ENCODE peak calls at places on chromosomes 6 and 20, in ten cellular contexts. F is GM10248; Q is Panc1; R is CD8-positive, alpha-beta T cell; W is neural crest cell; E is A549; H is AG09309; Z is AG09319; T is stomach; V is endothelial cell. Y is an unnamed sample.

GRCh38 chr20:986733-987355 is 15.3 kb downstream of the RSPO4 start:
- DNase-seq in R (no peak), F (no peak), Z (no peak), W (no peak), E (no peak), H (no peak), V (no peak), Q (no peak), T (no peak), Y (no peak)

GRCh38 chr6:9056556-9056955 is 621.2 kb upstream of the SLC35B3 start:
- DNase-seq in E (no peak), V (no peak), R (no peak), H (no peak), T (no peak), F (no peak), Q (no peak), Z (no peak), W (no peak), Y (no peak)

GRCh38 chr6:32692019-32692418 is 25.6 kb upstream of the HLA-DQB1 start:
- DNase-seq in Q (peak; percentile 17), F (peak; percentile 28), E (peak; percentile 21), R (peak; percentile 52), H (no peak), T (peak; percentile 43), V (peak; percentile 16), W (no peak), Z (no peak), Y (peak; percentile 11)

GRCh38 chr20:13397300-13397724 is 176.2 kb downstream of the ISM1 start:
- DNase-seq in Q (no peak), E (no peak), H (peak; percentile 54), W (no peak), V (no peak), T (no peak), Z (no peak), R (no peak), F (no peak), Y (no peak)

GRCh38 chr6:100491947-100492670 is 27.4 kb upstream of the SIM1 start:
- DNase-seq in Q (no peak), V (no peak), E (no peak), W (no peak), F (no peak), T (no peak), Z (no peak), H (no peak), R (no peak), Y (no peak)

GRCh38 chr6:93423542-93423941 is 4.2 kb upstream of the EPHA7 start:
- DNase-seq in Z (no peak), W (peak; percentile 69), T (no peak), H (no peak), F (no peak), Q (no peak), E (peak; percentile 62), R (no peak), V (peak; percentile 76), Y (peak; percentile 76)

GRCh38 chr6:89272611-89273010 is 42.5 kb downstream of the GABRR2 start:
- DNase-seq in E (no peak), H (no peak), F (no peak), Z (no peak), V (no peak), Q (no peak), R (no peak), T (no peak), W (no peak), Y (no peak)

GRCh38 chr20:51985013-51985415 is 182.7 kb upstream of the SALL4 start:
- DNase-seq in T (no peak), Z (peak; percentile 97), W (no peak), H (peak; percentile 98), E (peak; percentile 82), F (no peak), Q (peak; percentile 54), R (no peak), V (no peak), Y (no peak)

GRCh38 chr6:530425-530824 is 126.5 kb downstream of the HUS1B start:
- DNase-seq in Q (no peak), T (no peak), W (no peak), V (no peak), E (no peak), F (no peak), Z (no peak), H (no peak), R (no peak), Y (no peak)

GRCh38 chr6:11277275-11278206 is 45.1 kb upstream of the NEDD9 start:
- DNase-seq in Z (no peak), T (no peak), W (no peak), R (no peak), H (peak; percentile 73), V (peak; percentile 10), F (peak; percentile 77), E (peak; percentile 55), Q (no peak), Y (no peak)

GRCh38 chr20:62603907-62604785 is 38.2 kb upstream of the SLCO4A1 start:
- DNase-seq in E (no peak), R (no peak), W (no peak), F (no peak), H (no peak), V (no peak), T (no peak), Z (no peak), Q (no peak), Y (no peak)

GRCh38 chr20:440636-441035 is 21.7 kb downstream of the TBC1D20 start:
- DNase-seq in Z (no peak), F (no peak), R (no peak), W (no peak), H (no peak), T (no peak), V (no peak), Q (no peak), E (no peak), Y (no peak)

GRCh38 chr20:50278684-50279531 is 88.3 kb downstream of the CEBPB start:
- DNase-seq in R (no peak), E (peak; percentile 77), W (no peak), F (no peak), T (peak; percentile 89), Z (no peak), H (no peak), Q (no peak), V (no peak), Y (no peak)

DNA sequence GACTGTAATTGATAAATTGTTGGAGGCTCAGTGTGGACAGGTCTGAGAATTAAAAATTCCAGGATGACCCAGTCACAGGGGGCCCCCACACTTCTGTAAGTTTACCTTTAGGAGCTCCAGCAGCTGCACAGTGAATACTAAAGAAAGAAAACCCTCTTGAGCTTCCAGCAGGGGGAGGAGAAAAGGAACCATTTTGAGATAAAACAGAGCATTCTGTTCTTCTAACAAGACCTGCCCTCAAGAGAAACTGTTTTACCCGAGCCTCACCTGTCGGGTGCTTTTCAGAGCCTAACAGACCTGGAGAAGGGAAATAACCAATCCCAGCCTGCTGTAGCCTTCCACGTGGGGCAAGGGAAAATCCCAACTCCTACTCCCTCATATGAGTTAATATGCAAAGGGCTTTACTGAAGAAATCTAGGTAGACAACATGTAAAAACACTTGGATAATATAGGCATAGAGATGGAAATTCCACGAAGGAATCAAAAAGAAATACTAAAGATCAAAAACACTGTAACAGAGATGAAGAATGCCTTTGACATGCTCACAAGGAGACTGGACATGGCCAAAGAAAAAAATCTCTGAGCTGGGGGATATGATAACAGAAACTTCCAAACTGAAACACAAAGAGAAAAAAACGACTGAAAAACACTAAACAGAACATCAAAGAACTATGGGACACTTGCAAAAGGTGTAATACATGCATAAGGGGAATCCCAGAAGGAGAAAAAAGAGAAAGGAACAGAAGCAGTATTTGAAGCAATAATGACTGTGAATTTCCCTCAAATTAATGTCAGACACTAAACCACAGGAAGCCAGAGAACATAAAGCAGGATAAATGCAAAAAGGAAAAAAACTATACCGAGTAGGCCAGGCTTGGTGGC is 117.6 kb upstream of the ARID1B start:
- DNase-seq in Q (no peak), W (no peak), F (no peak), R (no peak), H (no peak), T (no peak), V (no peak), Z (no peak), E (no peak), Y (no peak)
- TF ChIP-seq CTCF in Q (peak; percentile 17), W (no peak), F (no peak), R (no peak), H (no peak), T (no peak), V (no peak), Z (no peak), E (no peak), Y (no peak)

DNA sequence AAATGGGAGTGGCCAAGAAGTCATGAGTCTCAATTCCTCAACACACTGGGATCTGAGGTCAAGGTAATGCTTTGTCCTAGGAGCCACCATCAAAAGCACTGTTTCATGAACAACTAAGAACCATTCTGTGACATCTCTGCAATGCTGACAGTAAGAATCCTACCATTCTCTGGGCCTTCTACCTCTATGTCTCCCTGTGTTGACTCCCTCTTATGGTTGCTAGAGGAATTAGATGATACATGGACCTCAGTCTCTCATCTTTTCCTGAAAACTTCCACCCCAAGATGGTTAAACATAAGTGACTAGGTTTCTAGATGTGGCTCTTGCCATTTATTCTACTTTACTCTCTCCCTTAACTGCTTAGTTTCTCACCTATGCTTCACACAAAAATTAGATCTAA is 9.1 kb downstream of the MTRF1L start:
- DNase-seq in T (no peak), R (no peak), H (no peak), Q (no peak), V (no peak), E (peak; percentile 22), F (no peak), W (no peak), Z (no peak), Y (no peak)
- TF ChIP-seq CTCF in T (no peak), R (no peak), H (no peak), Q (peak; percentile 42), V (no peak), E (no peak), F (no peak), W (peak; percentile 33), Z (no peak), Y (no peak)

GRCh38 chr20:44701116-44701865 is 13.9 kb upstream of the CCN5 start:
- DNase-seq in F (no peak), Z (no peak), V (no peak), W (no peak), Q (no peak), T (no peak), R (no peak), H (no peak), E (no peak), Y (peak; percentile 33)
- TF ChIP-seq CTCF in F (no peak), Z (no peak), V (no peak), W (no peak), Q (no peak), T (no peak), R (no peak), H (no peak), E (no peak), Y (no peak)

DNA sequence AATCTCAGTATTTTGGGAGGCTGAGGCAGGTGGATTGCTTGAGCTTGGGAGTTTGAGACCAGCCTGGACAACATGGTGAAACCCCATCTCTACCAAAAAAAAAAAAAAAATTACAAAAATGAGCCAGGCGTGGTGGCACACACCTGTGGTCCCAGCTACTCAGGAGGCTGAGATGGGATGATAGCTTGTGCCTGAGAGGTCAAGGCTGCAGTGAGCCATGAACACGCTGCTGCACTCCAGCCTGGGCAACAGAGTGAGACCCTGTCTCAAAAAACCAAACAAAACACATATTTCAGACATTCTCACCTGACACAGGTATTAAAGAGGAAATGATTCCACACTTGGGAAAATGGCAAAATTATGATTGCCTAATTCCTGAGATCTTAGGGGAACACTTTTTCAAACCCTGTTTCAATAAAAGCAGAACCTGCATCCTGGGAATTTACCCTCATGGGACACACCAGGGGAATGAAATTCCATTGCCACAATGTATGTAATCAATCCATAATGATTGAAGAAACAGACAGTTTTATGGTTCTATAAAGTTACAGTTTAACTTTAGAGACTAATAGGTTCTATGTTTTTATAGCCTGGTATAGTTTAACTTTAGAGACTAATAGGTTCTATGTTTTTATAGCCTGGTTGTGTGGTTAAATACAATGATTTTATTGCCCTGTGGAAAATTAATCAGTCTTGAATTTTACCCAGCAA is 29.6 kb upstream of the DNAAF9 start:
- DNase-seq in H (no peak), V (no peak), F (no peak), Q (no peak), R (no peak), Z (no peak), T (no peak), W (no peak), E (no peak), Y (no peak)
- TF ChIP-seq CTCF in H (no peak), V (no peak), F (no peak), Q (no peak), R (no peak), Z (no peak), T (no peak), W (no peak), E (no peak), Y (no peak)